ENCODE peak calls at places on chromosomes 1 and 21, in nine cellular contexts. C is OCI-LY7, P is hepatocyte, E is cardiac fibroblast, B is AG10803, F is fibroblast of mammary gland, Q is heart left ventricle, X is right cardiac atrium, U is lower lobe of right lung. K is an unnamed sample.
A peak's percentile ranks its signal among the peaks of the same experiment; 100 is the strongest.

GRCh38 chr1:161307230-161307768 is 2.5 kb downstream of the MPZ start:
- DNase-seq in C (peak; percentile 58), P (no peak), E (peak; percentile 48), B (peak; percentile 41), F (peak; percentile 91), Q (no peak), X (no peak), U (peak; percentile 51), K (no peak)

GRCh38 chr1:180234369-180235076 is 4.5 kb downstream of the LHX4 start:
- DNase-seq in C (no peak), P (no peak), E (no peak), B (no peak), F (no peak), Q (no peak), X (no peak), U (peak; percentile 45), K (no peak)

GRCh38 chr1:212256404-212256803 is 28.8 kb upstream of the PPP2R5A start:
- DNase-seq in C (peak; percentile 30), P (no peak), E (no peak), B (no peak), F (no peak), Q (no peak), X (no peak), U (peak; percentile 56), K (no peak)

GRCh38 chr1:25695991-25696330 is 79.4 kb downstream of the MAN1C1 start:
- DNase-seq in C (no peak), P (peak; percentile 51), E (peak; percentile 95), B (peak; percentile 90), F (peak; percentile 97), Q (no peak), X (no peak), U (no peak), K (peak; percentile 39)

GRCh38 chr1:22399421-22400091 is 52.1 kb upstream of the ZBTB40 start:
- DNase-seq in C (no peak), P (no peak), E (no peak), B (no peak), F (no peak), Q (no peak), X (no peak), U (no peak), K (no peak)

GRCh38 chr1:228279011-228279721 is 71.3 kb downstream of the OBSCN start:
- DNase-seq in C (no peak), P (no peak), E (no peak), B (no peak), F (no peak), Q (no peak), X (no peak), U (no peak), K (no peak)

GRCh38 chr1:33441088-33441745 is 10.3 kb upstream of the PHC2 start:
- DNase-seq in C (no peak), P (no peak), E (no peak), B (no peak), F (no peak), Q (no peak), X (no peak), U (no peak), K (no peak)

GRCh38 chr1:159944623-159945455 is 574 bp downstream of the IGSF9 start:
- DNase-seq in C (no peak), P (no peak), E (no peak), B (no peak), F (no peak), Q (no peak), X (no peak), U (no peak), K (no peak)

GRCh38 chr1:44911042-44911441 is 68.0 kb upstream of the PTCH2 start:
- DNase-seq in C (no peak), P (no peak), E (no peak), B (peak; percentile 77), F (no peak), Q (no peak), X (no peak), U (no peak), K (no peak)

GRCh38 chr1:228337711-228338520 is 68.7 kb downstream of the TRIM11 start:
- DNase-seq in C (no peak), P (no peak), E (no peak), B (no peak), F (no peak), Q (peak; percentile 16), X (peak; percentile 3), U (peak; percentile 31), K (no peak)

GRCh38 chr1:214864896-214865688 is 217.4 kb upstream of the KCNK2 start:
- DNase-seq in C (no peak), P (no peak), E (peak; percentile 79), B (peak; percentile 90), F (peak; percentile 92), Q (no peak), X (no peak), U (no peak), K (no peak)

GRCh38 chr1:22473952-22474351 is 22.3 kb downstream of the ZBTB40 start:
- DNase-seq in C (no peak), P (no peak), E (no peak), B (no peak), F (no peak), Q (no peak), X (no peak), U (no peak), K (no peak)

GRCh38 chr1:213466578-213466977 is 415.5 kb downstream of the RPS6KC1 start:
- DNase-seq in C (no peak), P (no peak), E (no peak), B (no peak), F (no peak), Q (no peak), X (no peak), U (no peak), K (no peak)

DNA sequence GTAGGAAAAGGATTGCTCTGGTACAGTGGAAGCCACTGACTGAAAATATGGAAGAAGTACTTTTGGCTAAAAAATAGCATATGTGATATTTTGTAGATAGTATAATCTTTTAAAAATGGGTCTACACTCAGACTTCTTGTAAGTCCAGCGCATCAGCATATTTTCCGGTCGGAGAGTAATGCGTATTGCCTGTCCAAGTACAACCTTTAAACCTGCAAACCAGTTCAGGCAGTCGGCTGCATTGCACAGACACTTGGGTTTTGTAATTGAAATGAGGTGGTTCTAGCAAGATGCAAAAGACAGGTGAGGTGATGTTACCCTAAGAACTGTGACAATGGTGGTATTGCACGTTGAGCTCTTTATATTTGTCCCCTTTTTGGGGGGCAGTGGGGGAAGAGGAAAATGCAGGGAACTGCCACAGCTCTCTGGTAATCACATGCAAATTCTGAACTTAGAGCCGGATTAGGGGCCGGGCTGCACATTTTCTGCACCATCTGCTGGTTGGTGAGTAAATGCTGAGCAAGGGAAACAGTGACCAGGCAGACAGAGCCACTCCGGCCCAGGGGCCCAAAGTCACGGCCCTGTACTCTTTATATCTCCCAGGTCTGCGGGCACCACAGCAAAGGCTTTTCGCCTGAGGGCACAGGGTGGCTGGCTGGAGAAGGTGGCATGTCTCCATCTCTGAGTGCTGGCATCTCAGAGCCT is 2.3 kb downstream of the GPR137B start:
- DNase-seq in C (no peak), P (no peak), E (no peak), B (no peak), F (no peak), Q (no peak), X (no peak), U (no peak), K (no peak)
- H3K4me3 ChIP-seq in C (peak overlapping the region; percentile 70), P (no peak overlapping the region), E (no peak overlapping the region), B (no peak overlapping the region), F (no peak overlapping the region), Q (peak overlapping the region; percentile 75), X (no peak overlapping the region), U (no peak overlapping the region), K (no peak overlapping the region)

DNA sequence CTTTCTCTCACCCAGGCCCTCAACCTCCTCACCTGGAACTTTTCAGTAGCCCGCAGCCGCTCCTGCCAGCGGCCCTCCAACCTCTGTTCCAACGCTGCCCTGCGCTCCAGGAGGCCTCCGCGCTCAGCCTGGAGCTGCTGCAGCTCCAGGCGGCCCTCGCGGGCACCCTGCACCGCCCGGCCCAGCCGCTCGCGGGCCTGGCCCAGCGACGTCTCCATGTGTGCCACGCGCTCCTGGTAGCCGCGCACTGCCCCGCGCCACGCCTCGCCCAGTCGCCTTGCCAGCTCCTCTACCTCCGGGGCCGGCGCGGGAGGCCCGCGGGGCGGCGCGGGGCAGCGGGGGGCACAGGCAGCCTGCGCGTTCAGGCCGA is 772 bp downstream of the NES start:
- DNase-seq in C (no peak), P (no peak), E (no peak), B (no peak), F (no peak), Q (no peak), X (no peak), U (no peak), K (no peak)
- H3K4me3 ChIP-seq in C (no peak overlapping the region), P (peak overlapping the region; percentile 36), E (peak overlapping the region; percentile 58), B (peak overlapping the region; percentile 41), F (peak overlapping the region; percentile 50), Q (peak overlapping the region; percentile 73), X (peak overlapping the region; percentile 66), U (peak overlapping the region; percentile 64), K (no peak overlapping the region)

GRCh38 chr21:38912789-38913119 is 107.0 kb downstream of the ETS2 start:
- DNase-seq in C (no peak), P (no peak), E (no peak), B (no peak), F (no peak), Q (no peak), X (no peak), U (no peak), K (no peak)
- H3K4me3 ChIP-seq in C (no peak overlapping the region), P (no peak overlapping the region), E (no peak overlapping the region), B (no peak overlapping the region), F (no peak overlapping the region), Q (peak overlapping the region; percentile 32), X (no peak overlapping the region), U (peak overlapping the region; percentile 32), K (no peak overlapping the region)

GRCh38 chr1:40762144-40762923 is 21.3 kb upstream of the KCNQ4 start:
- DNase-seq in C (no peak), P (no peak), E (no peak), B (no peak), F (no peak), Q (no peak), X (no peak), U (no peak), K (no peak)
- H3K4me3 ChIP-seq in C (no peak overlapping the region), P (no peak overlapping the region), E (no peak overlapping the region), B (no peak overlapping the region), F (no peak overlapping the region), Q (no peak overlapping the region), X (no peak overlapping the region), U (no peak overlapping the region), K (no peak overlapping the region)

GRCh38 chr1:200890818-200891773 is 3.6 kb upstream of the INAVA start:
- DNase-seq in C (no peak), P (peak; percentile 84), E (peak; percentile 43), B (peak; percentile 51), F (peak; percentile 32), Q (no peak), X (no peak), U (no peak), K (peak; percentile 45)
- H3K4me3 ChIP-seq in C (no peak overlapping the region), P (peak overlapping the region; percentile 93), E (peak overlapping the region; percentile 51), B (peak overlapping the region; percentile 52), F (peak overlapping the region; percentile 41), Q (peak overlapping the region; percentile 54), X (peak overlapping the region; percentile 32), U (peak overlapping the region; percentile 58), K (peak overlapping the region; percentile 48)

K was measured in MG63.